ENCODE peak calls at places on chromosomes 11 and 22, in seven cellular contexts. P, V, X, W, H, E and L are unnamed samples.
A peak's percentile ranks its signal among the peaks of the same experiment; 100 is the strongest.

GRCh38 chr11:98411777-98412176 is 609.0 kb upstream of the CNTN5 start:
- DNase-seq in H (no peak), E (no peak), V (no peak), P (no peak), W (no peak), X (no peak), L (no peak)

GRCh38 chr11:108788565-108789199 is 123.8 kb downstream of the DDX10 start:
- DNase-seq in P (peak; percentile 8), H (no peak), E (no peak), W (peak; percentile 58), V (no peak), X (no peak), L (no peak)

GRCh38 chr11:28536504-28537267 is 428.5 kb downstream of the METTL15 start:
- DNase-seq in V (no peak), H (no peak), W (no peak), P (no peak), E (no peak), X (no peak), L (no peak)

GRCh38 chr11:127006311-127006710 is 5.7 kb upstream of the KIRREL3 start:
- DNase-seq in P (no peak), E (no peak), H (no peak), V (no peak), X (no peak), W (no peak), L (no peak)

GRCh38 chr22:44261861-44262595 is 50.7 kb downstream of the SHISAL1 start:
- DNase-seq in H (no peak), V (no peak), E (no peak), P (no peak), W (no peak), X (peak; percentile 78), L (peak; percentile 54)

GRCh38 chr11:33687733-33688479 is 12.7 kb downstream of the C11orf91 start:
- DNase-seq in H (no peak), E (no peak), V (no peak), X (peak; percentile 71), W (peak; percentile 75), P (peak; percentile 70), L (no peak)

GRCh38 chr11:12122083-12122482 is 11.7 kb downstream of the MICAL2 start:
- DNase-seq in V (peak; percentile 76), E (no peak), P (no peak), X (no peak), W (no peak), H (no peak), L (no peak)

GRCh38 chr11:83051760-83052671 is 19.7 kb downstream of the RAB30 start:
- DNase-seq in V (no peak), H (no peak), X (no peak), E (no peak), W (peak; percentile 94), P (no peak), L (no peak)

GRCh38 chr11:68447015-68447801 is 13.3 kb upstream of the PPP6R3 start:
- DNase-seq in W (peak; percentile 58), P (peak; percentile 82), X (peak; percentile 92), V (peak; percentile 76), E (peak; percentile 83), H (peak; percentile 49), L (peak; percentile 84)

GRCh38 chr11:67160872-67161783 is 42.1 kb downstream of the KDM2A start:
- DNase-seq in X (no peak), V (no peak), E (no peak), P (no peak), W (peak; percentile 20), H (no peak), L (no peak)

GRCh38 chr11:118901494-118902335 is 18.0 kb downstream of the CXCR5 start:
- DNase-seq in H (no peak), W (no peak), P (no peak), E (no peak), X (no peak), V (no peak), L (no peak)

GRCh38 chr11:64745219-64745522 is 1.2 kb upstream of the RASGRP2 start:
- DNase-seq in W (peak; percentile 32), X (peak; percentile 81), E (peak; percentile 81), P (no peak), H (no peak), V (peak; percentile 92), L (peak; percentile 91)

GRCh38 chr11:128837627-128838026 is 29.5 kb downstream of the KCNJ1 start:
- DNase-seq in P (no peak), X (no peak), V (peak; percentile 45), E (no peak), H (no peak), W (peak; percentile 62), L (no peak)

GRCh38 chr11:33713162-33713913 is 12.7 kb upstream of the C11orf91 start:
- DNase-seq in X (no peak), E (no peak), H (no peak), V (no peak), W (no peak), P (no peak), L (no peak)

GRCh38 chr22:50088096-50088495 is 1.7 kb upstream of the MOV10L1 start:
- DNase-seq in X (no peak), V (no peak), H (no peak), E (no peak), W (no peak), P (no peak), L (no peak)

GRCh38 chr11:68295940-68296339 is 16.5 kb upstream of the LRP5 start:
- DNase-seq in V (no peak), E (no peak), P (no peak), H (no peak), X (no peak), W (no peak), L (no peak)

GRCh38 chr11:59962103-59962474 is 1.7 kb upstream of the OOSP4A start:
- DNase-seq in P (no peak), W (no peak), X (no peak), V (no peak), H (no peak), E (peak; percentile 25), L (no peak)

GRCh38 chr11:127888396-127888795 is 699.0 kb downstream of the ETS1 start:
- DNase-seq in E (no peak), X (no peak), W (no peak), H (no peak), P (no peak), V (no peak), L (no peak)

GRCh38 chr11:70105755-70106571 is 27.8 kb downstream of the ANO1 start:
- DNase-seq in W (no peak), H (no peak), V (no peak), P (no peak), E (no peak), X (peak; percentile 87), L (no peak)

GRCh38 chr22:28429711-28430110 is 249.9 kb downstream of the TTC28 start:
- DNase-seq in P (no peak), E (no peak), X (no peak), H (no peak), V (no peak), W (no peak), L (no peak)

GRCh38 chr11:83865636-83866461 is 579.7 kb upstream of the CCDC90B start:
- DNase-seq in H (no peak), P (no peak), E (no peak), W (no peak), V (no peak), X (no peak), L (no peak)

GRCh38 chr22:26977741-26978140 is 320.4 kb downstream of the MIAT start:
- DNase-seq in X (no peak), V (no peak), E (no peak), P (no peak), H (no peak), W (no peak), L (no peak)

GRCh38 chr11:73907191-73907590 is 30.4 kb downstream of the PAAF1 start:
- DNase-seq in X (no peak), E (no peak), H (no peak), P (peak; percentile 69), W (no peak), V (peak; percentile 21), L (no peak)

GRCh38 chr11:60764879-60765278 is 8.2 kb downstream of the MS4A15 start:
- DNase-seq in V (peak; percentile 14), H (no peak), P (no peak), E (no peak), X (no peak), W (no peak), L (peak; percentile 2)

GRCh38 chr11:114263510-114264170 is 32.6 kb upstream of the NNMT start:
- DNase-seq in H (no peak), P (no peak), W (no peak), X (no peak), V (no peak), E (no peak), L (peak; percentile 49)

DNA sequence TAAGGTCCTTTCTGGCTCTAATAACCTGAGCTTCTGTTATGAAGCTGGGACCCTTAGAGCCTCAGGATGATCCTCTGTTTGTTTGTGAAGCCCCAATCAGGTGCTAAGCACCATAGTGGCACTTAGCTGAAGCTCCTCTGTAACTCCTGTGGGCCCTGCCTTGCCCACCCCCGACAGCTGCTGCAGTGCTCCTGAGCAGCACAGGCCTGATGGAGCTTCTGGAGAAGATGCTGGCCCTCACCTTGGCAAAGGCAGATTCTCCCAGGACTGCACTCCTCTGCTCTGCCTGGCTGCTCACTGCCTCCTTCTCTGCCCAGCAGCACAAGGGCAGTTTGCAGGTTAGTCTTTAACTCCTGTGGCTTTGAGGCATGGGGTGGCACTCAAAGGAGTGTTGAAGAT is 19.0 kb upstream of the CCDC134 start:
- DNase-seq in W (no peak), X (no peak), E (no peak), P (no peak), V (no peak), H (no peak), L (no peak)
- H3K4me3 ChIP-seq in W (no peak overlapping the region), X (no peak overlapping the region), E (no peak overlapping the region), P (no peak overlapping the region), V (peak overlapping the region; percentile 25), H (no peak overlapping the region), L (no peak overlapping the region)

GRCh38 chr11:123161386-123161785 is 33.7 kb downstream of the CLMP start:
- DNase-seq in P (no peak), X (no peak), V (no peak), E (no peak), W (no peak), H (no peak), L (no peak)
- TF ChIP-seq POLR2AphosphoS5 in P (no peak), X (no peak), V (no peak), E (no peak), W (no peak), H (no peak), L (no peak)

GRCh38 chr22:21443057-21443734 is 24.0 kb upstream of the TMEM191C start:
- DNase-seq in V (peak; percentile 15), W (no peak), X (no peak), H (no peak), P (no peak), E (no peak), L (peak; percentile 73)
- H3K4me3 ChIP-seq in V (no peak overlapping the region), W (no peak overlapping the region), X (no peak overlapping the region), H (no peak overlapping the region), P (no peak overlapping the region), E (no peak overlapping the region), L (no peak overlapping the region)

GRCh38 chr11:30477061-30477460 is 109.1 kb downstream of the MPPED2 start:
- DNase-seq in X (no peak), V (no peak), E (no peak), H (no peak), W (no peak), P (no peak), L (no peak)

GRCh38 chr11:30481816-30482215 is 104.3 kb downstream of the MPPED2 start:
- DNase-seq in E (no peak), W (no peak), V (no peak), X (no peak), P (no peak), H (no peak), L (no peak)

GRCh38 chr11:30481385-30481784 is 104.8 kb downstream of the MPPED2 start:
- DNase-seq in E (no peak), X (peak; percentile 11), W (no peak), P (no peak), V (no peak), H (no peak), L (no peak)

GRCh38 chr11:30479899-30480298 is 106.3 kb downstream of the MPPED2 start:
- DNase-seq in E (no peak), H (no peak), W (no peak), P (no peak), X (peak; percentile 25), V (no peak), L (no peak)

GRCh38 chr11:30478923-30479322 is 107.2 kb downstream of the MPPED2 start:
- DNase-seq in P (no peak), X (no peak), E (no peak), H (no peak), W (no peak), V (no peak), L (no peak)
- TF ChIP-seq POLR2AphosphoS5 in P (no peak), X (no peak), E (no peak), H (no peak), W (no peak), V (no peak), L (no peak)